ENCODE peak calls at places on chromosomes 16 and 17, in five cellular contexts. Y, M, H, U and P are unnamed samples.

GRCh38 chr16:12529582-12529981 is 274.1 kb downstream of the CPPED1 start:
- DNase-seq in Y (no peak), M (no peak), H (no peak), U (no peak), P (no peak)

GRCh38 chr16:4263504-4264436 is 9.1 kb downstream of the TFAP4 start:
- DNase-seq in Y (peak; percentile 74), M (no peak), H (peak; percentile 48), U (no peak), P (no peak)

GRCh38 chr17:72118588-72119279 is 2.1 kb upstream of the SOX9 start:
- DNase-seq in Y (peak; percentile 43), M (peak; percentile 48), H (peak; percentile 59), U (no peak), P (no peak)

GRCh38 chr16:48173877-48174276 is 18.1 kb upstream of the ABCC12 start:
- DNase-seq in Y (no peak), M (no peak), H (no peak), U (no peak), P (no peak)

GRCh38 chr16:82050909-82051357 is 15.9 kb downstream of the HSD17B2 start:
- DNase-seq in Y (no peak), M (no peak), H (no peak), U (no peak), P (no peak)

GRCh38 chr17:32909787-32910369 is 18.1 kb upstream of the TMEM98 start:
- DNase-seq in Y (peak; percentile 88), M (peak; percentile 79), H (peak; percentile 81), U (no peak), P (peak; percentile 28)

GRCh38 chr17:58446086-58446485 is 28.8 kb upstream of the RNF43 start:
- DNase-seq in Y (no peak), M (no peak), H (no peak), U (no peak), P (no peak)

GRCh38 chr17:38464723-38465419 is 36.6 kb downstream of the ARHGAP23 start:
- DNase-seq in Y (peak; percentile 90), M (peak; percentile 7), H (no peak), U (peak; percentile 67), P (no peak)

GRCh38 chr17:48973806-48974205 is 5.4 kb upstream of the GIP start:
- DNase-seq in Y (no peak), M (no peak), H (no peak), U (no peak), P (no peak)

GRCh38 chr16:57938936-57939871 is 31.7 kb downstream of the CNGB1 start:
- DNase-seq in Y (peak; percentile 47), M (no peak), H (no peak), U (no peak), P (no peak)
- TF ChIP-seq CTCF in Y (no peak), M (no peak), H (no peak), U (no peak), P (peak; percentile 47)

GRCh38 chr16:50373780-50374179 is 5.0 kb upstream of the BRD7 start:
- DNase-seq in Y (no peak), M (no peak), H (no peak), U (no peak), P (no peak)

GRCh38 chr16:50371036-50371716 is 2.4 kb upstream of the BRD7 start:
- DNase-seq in Y (no peak), M (no peak), H (no peak), U (no peak), P (no peak)

GRCh38 chr16:50372611-50373344 is 4.0 kb upstream of the BRD7 start:
- DNase-seq in Y (peak; percentile 67), M (no peak), H (no peak), U (peak; percentile 41), P (no peak)

GRCh38 chr16:50373345-50373701 is 4.5 kb upstream of the BRD7 start:
- DNase-seq in Y (no peak), M (no peak), H (no peak), U (no peak), P (no peak)

DNA sequence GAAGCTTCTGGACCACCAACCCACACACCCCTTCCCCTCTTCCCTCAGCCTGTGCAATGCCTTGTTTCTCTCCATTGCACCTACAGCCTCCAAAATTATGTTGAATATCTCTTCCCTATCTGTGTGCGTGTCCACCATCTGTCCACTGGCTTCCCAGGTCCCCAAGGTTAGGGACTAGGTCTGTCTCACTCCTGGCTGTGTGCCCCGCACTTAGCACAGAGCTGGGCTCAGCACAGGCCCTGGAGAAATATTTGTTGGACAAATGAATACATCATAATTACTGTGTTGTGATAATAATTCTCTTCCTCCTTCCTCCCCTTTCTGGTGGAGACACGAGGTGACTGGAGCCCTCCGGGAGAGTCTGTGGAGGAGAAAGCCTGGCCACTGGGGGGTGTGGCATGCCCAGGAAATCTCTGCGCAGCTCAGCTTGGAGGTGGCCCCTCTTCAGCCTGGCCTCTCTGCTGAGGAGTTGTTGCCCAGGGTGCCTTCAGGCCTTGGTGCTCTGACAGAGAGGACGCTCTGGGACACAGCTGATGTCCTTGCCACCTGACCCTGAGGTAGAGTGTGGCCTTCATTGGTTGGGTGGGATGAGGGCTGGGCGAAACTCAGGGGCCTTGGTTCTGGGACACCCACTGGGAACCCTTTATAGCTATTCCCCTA is 3.3 kb upstream of the BRD7 start:
- DNase-seq in Y (no peak), M (no peak), H (no peak), U (no peak), P (no peak)
- TF ChIP-seq CTCF in Y (peak; percentile 44), M (no peak), H (no peak), U (peak; percentile 17), P (peak; percentile 14)

GRCh38 chr17:7588553-7589203 is 1.2 kb downstream of the SOX15 start:
- DNase-seq in Y (no peak), M (no peak), H (no peak), U (no peak), P (no peak)

GRCh38 chr17:7589204-7589868 is 558 bp downstream of the SOX15 start:
- DNase-seq in Y (peak; percentile 90), M (peak; percentile 85), H (peak; percentile 88), U (peak; percentile 45), P (peak; percentile 66)

GRCh38 chr17:7587831-7588230 is 2.1 kb downstream of the SOX15 start:
- DNase-seq in Y (no peak), M (no peak), H (no peak), U (no peak), P (no peak)

GRCh38 chr17:7587420-7587786 is 2.5 kb downstream of the SOX15 start:
- DNase-seq in Y (peak; percentile 37), M (no peak), H (no peak), U (no peak), P (no peak)

DNA sequence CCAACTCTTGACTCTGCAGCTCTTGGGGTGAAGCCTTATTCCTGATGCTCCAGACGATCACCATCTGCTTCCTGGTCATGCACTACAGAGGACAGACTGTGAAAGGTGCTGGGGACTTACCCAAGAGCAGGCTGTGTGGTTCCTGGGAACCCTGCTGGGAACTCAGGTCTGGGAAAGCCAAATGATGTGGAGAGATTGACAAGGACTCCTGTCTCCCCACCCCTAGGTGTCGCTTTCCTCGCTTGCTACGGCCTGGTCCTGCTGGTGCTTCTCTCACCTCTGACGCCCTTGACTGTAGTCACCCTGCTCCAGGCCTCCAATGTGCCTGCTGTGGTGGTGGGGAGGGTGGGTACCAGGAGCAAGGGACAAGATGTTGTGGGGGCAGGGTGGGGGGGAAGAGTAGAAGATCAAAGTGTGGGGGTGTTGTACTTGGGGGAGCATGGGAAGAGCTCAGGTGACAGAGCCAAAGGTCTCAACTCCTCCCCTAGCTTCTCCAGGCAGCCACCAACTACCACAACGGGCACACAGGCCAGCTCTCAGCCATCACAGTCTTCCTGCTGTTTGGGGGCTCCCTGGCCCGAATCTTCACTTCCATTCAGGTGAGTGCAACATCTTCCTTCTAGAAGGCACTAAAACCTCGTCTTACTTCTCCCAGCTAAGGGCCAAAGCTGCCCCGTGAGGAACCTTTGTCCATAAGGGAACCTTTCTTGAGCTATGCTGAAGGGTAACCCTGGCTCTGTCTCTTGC is 3.0 kb downstream of the SOX15 start:
- DNase-seq in Y (no peak), M (no peak), H (no peak), U (no peak), P (no peak)
- TF ChIP-seq CTCF in Y (no peak), M (no peak), H (peak; percentile 8), U (no peak), P (peak; percentile 22)

GRCh38 chr17:29115906-29116651 is 64.1 kb downstream of the MYO18A start:
- DNase-seq in Y (no peak), M (peak; percentile 59), H (peak; percentile 68), U (no peak), P (no peak)
- TF ChIP-seq CTCF in Y (peak; percentile 17), M (peak; percentile 32), H (peak; percentile 40), U (no peak), P (peak; percentile 57)